ENCODE peak calls at places on chromosomes 11 and 22, in six cellular contexts. Z is MM.1S, Q is A549, E is heart left ventricle, D is GM23248, L is psoas muscle. U is an unnamed sample.
A peak's percentile ranks its signal among the peaks of the same experiment; 100 is the strongest.

GRCh38 chr22:22048318-22048942 is 65.8 kb upstream of the TOP3B start:
- DNase-seq in Z (no peak), Q (no peak), E (no peak), D (no peak), L (no peak), U (no peak)

GRCh38 chr11:63710476-63711217 is 29.3 kb downstream of the RTN3 start:
- DNase-seq in Z (no peak), Q (no peak), E (no peak), D (peak; percentile 84), L (no peak), U (peak; percentile 97)

GRCh38 chr11:128339721-128340271 is 247.6 kb downstream of the ETS1 start:
- DNase-seq in Z (no peak), Q (no peak), E (no peak), D (no peak), L (no peak), U (no peak)

GRCh38 chr22:48666620-48667019 is 1161.1 kb downstream of the BRD1 start:
- DNase-seq in Z (no peak), Q (no peak), E (peak; percentile 23), D (no peak), L (no peak), U (no peak)

GRCh38 chr11:119206512-119207299 is 567 bp downstream of the CBL start:
- DNase-seq in Z (peak; percentile 15), Q (no peak), E (peak; percentile 83), D (peak; percentile 68), L (peak; percentile 66), U (peak; percentile 33)

GRCh38 chr22:20465759-20466077 is 28.1 kb upstream of the SCARF2 start:
- DNase-seq in Z (peak; percentile 40), Q (no peak), E (no peak), D (no peak), L (no peak), U (no peak)

GRCh38 chr11:8711895-8712442 is 29.4 kb downstream of the RPL27A start:
- DNase-seq in Z (no peak), Q (no peak), E (no peak), D (no peak), L (no peak), U (no peak)

GRCh38 chr11:121933694-121934093 is 182.3 kb downstream of the BLID start:
- DNase-seq in Z (no peak), Q (no peak), E (no peak), D (peak; percentile 33), L (no peak), U (no peak)

GRCh38 chr11:10716543-10717259 is 23.1 kb upstream of the IRAG1 start:
- DNase-seq in Z (no peak), Q (no peak), E (no peak), D (peak; percentile 31), L (no peak), U (no peak)

GRCh38 chr11:70667767-70668166 is 269.4 kb downstream of the CTTN start:
- DNase-seq in Z (no peak), Q (no peak), E (peak; percentile 7), D (no peak), L (no peak), U (no peak)

GRCh38 chr11:36022891-36023290 is 79.0 kb downstream of the LDLRAD3 start:
- DNase-seq in Z (no peak), Q (no peak), E (no peak), D (no peak), L (no peak), U (no peak)

GRCh38 chr11:96341237-96342130 is 1.5 kb downstream of the MAML2 start:
- DNase-seq in Z (peak; percentile 85), Q (no peak), E (peak; percentile 73), D (peak; percentile 65), L (peak; percentile 43), U (peak; percentile 70)

GRCh38 chr22:39311592-39312400 is 7.6 kb downstream of the RPL3 start:
- DNase-seq in Z (no peak), Q (no peak), E (peak; percentile 47), D (peak; percentile 28), L (no peak), U (no peak)

GRCh38 chr11:20530942-20531703 is 68.3 kb upstream of the SLC6A5 start:
- DNase-seq in Z (no peak), Q (no peak), E (no peak), D (no peak), L (no peak), U (peak; percentile 8)

GRCh38 chr11:63516109-63516508 is 10.2 kb downstream of the LGALS12 start:
- DNase-seq in Z (no peak), Q (no peak), E (no peak), D (no peak), L (no peak), U (no peak)

GRCh38 chr11:121152764-121153163 is 51.7 kb downstream of the TECTA start:
- DNase-seq in Z (no peak), Q (no peak), E (no peak), D (no peak), L (no peak), U (no peak)

GRCh38 chr11:2807801-2808241 is 77.8 kb downstream of the CDKN1C start:
- DNase-seq in Z (no peak), Q (no peak), E (peak; percentile 60), D (no peak), L (peak; percentile 14), U (no peak)

GRCh38 chr22:18057568-18058209 is 20.1 kb upstream of the PEX26 start:
- DNase-seq in Z (peak; percentile 57), Q (peak; percentile 60), E (no peak), D (peak; percentile 100), L (peak; percentile 71), U (peak; percentile 93)

GRCh38 chr22:22156716-22157499 is 87.7 kb upstream of the VPREB1 start:
- DNase-seq in Z (peak; percentile 91), Q (peak; percentile 64), E (no peak), D (peak; percentile 72), L (no peak), U (peak; percentile 56)

GRCh38 chr22:42960146-42960509 is 54.8 kb downstream of the PACSIN2 start:
- DNase-seq in Z (no peak), Q (no peak), E (no peak), D (no peak), L (no peak), U (no peak)

GRCh38 chr11:100739636-100740035 is 52.5 kb downstream of the ARHGAP42 start:
- DNase-seq in Z (no peak), Q (no peak), E (no peak), D (no peak), L (no peak), U (peak; percentile 96)

GRCh38 chr11:23539556-23539955 is 679.3 kb upstream of the CCDC179 start:
- DNase-seq in Z (no peak), Q (no peak), E (no peak), D (peak; percentile 1), L (no peak), U (no peak)

GRCh38 chr22:45208993-45209838 is 31.5 kb downstream of the KIAA0930 start:
- DNase-seq in Z (no peak), Q (no peak), E (no peak), D (peak; percentile 92), L (no peak), U (peak; percentile 92)

GRCh38 chr22:44870021-44870420 is 117.6 kb downstream of the ARHGAP8 start:
- DNase-seq in Z (no peak), Q (peak; percentile 27), E (peak; percentile 28), D (peak; percentile 52), L (no peak), U (no peak)

GRCh38 chr11:62917906-62918502 is 3.2 kb downstream of the CHRM1 start:
- DNase-seq in Z (no peak), Q (no peak), E (no peak), D (no peak), L (no peak), U (no peak)

GRCh38 chr11:93585758-93586157 is 42.6 kb upstream of the SMCO4 start:
- DNase-seq in Z (no peak), Q (peak; percentile 19), E (no peak), D (peak; percentile 88), L (peak; percentile 39), U (peak; percentile 83)

GRCh38 chr11:60867871-60868681 is 734 bp downstream of the ZP1 start:
- DNase-seq in Z (no peak), Q (no peak), E (no peak), D (no peak), L (no peak), U (no peak)

GRCh38 chr11:60868682-60869450 is 1.5 kb downstream of the ZP1 start:
- DNase-seq in Z (no peak), Q (no peak), E (no peak), D (no peak), L (no peak), U (no peak)

GRCh38 chr11:60869451-60869825 is 2.1 kb downstream of the ZP1 start:
- DNase-seq in Z (no peak), Q (no peak), E (no peak), D (no peak), L (no peak), U (no peak)

GRCh38 chr11:60864856-60865513 is 2.4 kb upstream of the ZP1 start:
- DNase-seq in Z (peak; percentile 23), Q (no peak), E (no peak), D (no peak), L (no peak), U (no peak)

DNA sequence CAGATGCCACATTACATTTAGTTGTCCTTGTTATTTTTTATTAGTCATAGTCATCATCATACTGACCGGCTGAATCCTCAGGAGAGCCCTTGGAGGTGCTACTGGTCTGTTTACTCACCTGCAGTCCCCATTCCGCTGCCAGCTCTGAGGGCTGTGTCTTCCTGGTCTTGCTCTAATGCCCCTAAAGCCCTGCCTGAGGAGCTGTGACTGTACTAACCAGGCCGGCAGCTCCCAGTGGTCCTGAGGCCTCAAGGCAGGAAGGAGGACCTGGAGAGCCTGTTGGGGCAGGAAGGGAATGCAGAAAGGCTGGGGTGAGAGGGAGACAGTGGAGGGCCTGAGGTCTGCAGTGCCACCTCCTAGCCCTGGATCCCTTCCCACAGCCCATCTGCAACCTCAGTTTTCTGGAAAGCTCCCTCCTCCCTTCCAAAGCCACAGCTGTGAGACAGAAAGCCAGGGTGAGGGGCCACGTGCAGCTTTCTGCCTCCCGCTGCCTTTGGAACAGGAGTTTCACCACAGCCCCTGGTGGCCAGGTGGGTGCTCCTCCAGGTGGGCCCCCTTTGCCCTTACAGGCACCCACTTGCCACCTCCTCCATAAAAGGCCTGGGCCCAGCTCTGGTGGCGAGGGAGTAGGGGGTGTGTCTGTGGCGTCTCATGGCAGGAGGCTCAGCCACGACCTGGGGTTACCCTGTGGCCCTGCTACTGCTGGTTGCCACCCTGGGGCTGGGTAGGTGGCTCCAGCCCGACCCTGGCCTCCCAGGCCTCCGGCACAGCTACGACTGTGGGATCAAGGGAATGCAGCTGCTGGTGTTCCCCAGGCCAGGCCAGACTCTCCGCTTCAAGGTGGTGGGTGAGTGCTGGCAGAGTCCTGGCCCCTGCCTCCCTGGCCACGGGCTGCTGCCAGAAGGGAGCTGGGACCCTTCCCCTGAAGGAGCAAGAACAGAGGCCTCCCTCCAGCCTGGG is at the start of gene ZP1:
- DNase-seq in Z (no peak), Q (no peak), E (no peak), D (no peak), L (no peak), U (no peak)
- H3K4me1 ChIP-seq in Z (peaks cover 56% of the 10 kb centered on the region), Q (peaks cover 9% of the 10 kb centered on the region), E (peaks cover 15% of the 10 kb centered on the region), D (peaks cover 9% of the 10 kb centered on the region), L (peaks cover 16% of the 10 kb centered on the region), U (peaks cover 25% of the 10 kb centered on the region)

GRCh38 chr11:57425565-57426438 is 1.1 kb downstream of the SLC43A3 start:
- DNase-seq in Z (no peak), Q (no peak), E (peak; percentile 72), D (peak; percentile 79), L (peak; percentile 76), U (peak; percentile 26)
- H3K4me1 ChIP-seq in Z (peaks cover 23% of the 10 kb centered on the region), Q (peaks cover 29% of the 10 kb centered on the region), E (peaks cover 51% of the 10 kb centered on the region), D (peaks cover 42% of the 10 kb centered on the region), L (peaks cover 32% of the 10 kb centered on the region), U (peaks cover 29% of the 10 kb centered on the region)

GRCh38 chr11:12195773-12196172 is 85.4 kb downstream of the MICAL2 start:
- DNase-seq in Z (peak; percentile 36), Q (no peak), E (no peak), D (no peak), L (no peak), U (no peak)
- H3K4me1 ChIP-seq in Z (peaks cover 25% of the 10 kb centered on the region), Q (peaks cover 4% of the 10 kb centered on the region), E (peaks cover 16% of the 10 kb centered on the region), D (peaks cover 23% of the 10 kb centered on the region), L (peaks cover 6% of the 10 kb centered on the region), U (peaks cover 19% of the 10 kb centered on the region)

GRCh38 chr22:26566994-26567393 is 22.9 kb downstream of the TPST2 start:
- DNase-seq in Z (no peak), Q (no peak), E (no peak), D (no peak), L (no peak), U (no peak)
- H3K4me1 ChIP-seq in Z (peaks cover 7% of the 10 kb centered on the region), Q (no peaks in the 10 kb centered on the region), E (peaks cover 9% of the 10 kb centered on the region), D (no peaks in the 10 kb centered on the region), L (peaks cover 23% of the 10 kb centered on the region), U (peaks cover 18% of the 10 kb centered on the region)